ENCODE peak calls at places on chromosomes 4 and X, in four cellular contexts. One of them, this sample, is unnamed.
A peak's percentile ranks its signal among the peaks of the same experiment; 100 is the strongest.

GRCh38 chrX:110216027-110216426 is 101.9 kb downstream of the AMMECR1 start:
- DNase-seq in PC-3: no peak
- DNase-seq in neural progenitor cell: no peak
- DNase-seq in breast epithelium: no peak
- DNase-seq in this sample: peak; percentile 13

GRCh38 chr4:75867135-75867534 is 35.1 kb downstream of the PPEF2 start:
- DNase-seq in breast epithelium: no peak
- DNase-seq in neural progenitor cell: no peak
- DNase-seq in PC-3: no peak
- DNase-seq in this sample: no peak

GRCh38 chrX:136065044-136065671 is 79.9 kb downstream of the SLC9A6 start:
- DNase-seq in neural progenitor cell: no peak
- DNase-seq in breast epithelium: no peak
- DNase-seq in PC-3: peak; percentile 88
- DNase-seq in this sample: no peak

GRCh38 chr4:74933562-74934015 is 673 bp downstream of the PARM1 start:
- DNase-seq in PC-3: no peak
- DNase-seq in neural progenitor cell: peak; percentile 27
- DNase-seq in breast epithelium: no peak
- DNase-seq in this sample: no peak

GRCh38 chrX:71661919-71662318 is 5.4 kb upstream of the LOC101059915 start:
- DNase-seq in breast epithelium: no peak
- DNase-seq in PC-3: no peak
- DNase-seq in neural progenitor cell: no peak
- DNase-seq in this sample: no peak

GRCh38 chrX:154539077-154539476 is 7.6 kb downstream of the G6PD start:
- DNase-seq in PC-3: no peak
- DNase-seq in neural progenitor cell: no peak
- DNase-seq in breast epithelium: no peak
- DNase-seq in this sample: no peak

GRCh38 chr4:160523236-160523635 is 1420.4 kb downstream of the RAPGEF2 start:
- DNase-seq in breast epithelium: no peak
- DNase-seq in neural progenitor cell: no peak
- DNase-seq in PC-3: peak; percentile 22
- DNase-seq in this sample: no peak

GRCh38 chrX:73940893-73941470 is 363.0 kb upstream of the ZCCHC13 start:
- DNase-seq in breast epithelium: no peak
- DNase-seq in PC-3: no peak
- DNase-seq in neural progenitor cell: no peak
- DNase-seq in this sample: no peak

GRCh38 chr4:148649669-148650331 is 207.6 kb upstream of the NR3C2 start:
- DNase-seq in PC-3: peak; percentile 23
- DNase-seq in neural progenitor cell: no peak
- DNase-seq in breast epithelium: no peak
- DNase-seq in this sample: no peak

GRCh38 chrX:40170830-40171512 is 73.2 kb upstream of the BCOR start:
- DNase-seq in breast epithelium: no peak
- DNase-seq in PC-3: peak; percentile 38
- DNase-seq in neural progenitor cell: peak; percentile 64
- DNase-seq in this sample: no peak

GRCh38 chrX:19725545-19726102 is 161.8 kb downstream of the SH3KBP1 start:
- DNase-seq in neural progenitor cell: no peak
- DNase-seq in PC-3: no peak
- DNase-seq in breast epithelium: no peak
- DNase-seq in this sample: no peak

GRCh38 chrX:8364369-8365141 is 100.1 kb upstream of the VCX3B start:
- DNase-seq in breast epithelium: no peak
- DNase-seq in neural progenitor cell: peak; percentile 68
- DNase-seq in PC-3: peak; percentile 63
- DNase-seq in this sample: no peak

GRCh38 chrX:154399527-154400368 is 1.6 kb downstream of the RPL10 start:
- DNase-seq in PC-3: no peak
- DNase-seq in neural progenitor cell: no peak
- DNase-seq in breast epithelium: no peak
- DNase-seq in this sample: no peak

GRCh38 chr4:4919926-4920325 is 60.5 kb downstream of the MSX1 start:
- DNase-seq in breast epithelium: no peak
- DNase-seq in neural progenitor cell: no peak
- DNase-seq in PC-3: peak; percentile 1
- DNase-seq in this sample: no peak

GRCh38 chr4:163748474-163748873 is 254.0 kb downstream of the TMA16 start:
- DNase-seq in breast epithelium: no peak
- DNase-seq in neural progenitor cell: no peak
- DNase-seq in PC-3: peak; percentile 50
- DNase-seq in this sample: no peak

GRCh38 chr4:63370997-63371396 is 1038.3 kb downstream of the TECRL start:
- DNase-seq in breast epithelium: no peak
- DNase-seq in neural progenitor cell: no peak
- DNase-seq in PC-3: no peak
- DNase-seq in this sample: no peak

GRCh38 chrX:150201391-150201790 is 161.7 kb upstream of the MAMLD1 start:
- DNase-seq in neural progenitor cell: no peak
- DNase-seq in PC-3: no peak
- DNase-seq in breast epithelium: no peak
- DNase-seq in this sample: no peak

GRCh38 chr4:3491681-3492405 is 28.7 kb downstream of the DOK7 start:
- DNase-seq in neural progenitor cell: no peak
- DNase-seq in PC-3: no peak
- DNase-seq in breast epithelium: no peak
- DNase-seq in this sample: no peak

GRCh38 chr4:124262211-124263179 is 450.0 kb downstream of the ANKRD50 start:
- DNase-seq in breast epithelium: peak; percentile 53
- DNase-seq in PC-3: peak; percentile 87
- DNase-seq in neural progenitor cell: peak; percentile 84
- DNase-seq in this sample: peak; percentile 51

GRCh38 chr4:139938414-139938813 is 215.6 kb downstream of the MAML3 start:
- DNase-seq in breast epithelium: no peak
- DNase-seq in neural progenitor cell: no peak
- DNase-seq in PC-3: no peak
- DNase-seq in this sample: no peak

GRCh38 chr4:126404549-126404948 is 1089.8 kb downstream of the FAT4 start:
- DNase-seq in breast epithelium: no peak
- DNase-seq in PC-3: no peak
- DNase-seq in neural progenitor cell: no peak
- DNase-seq in this sample: no peak

GRCh38 chrX:41023098-41023497 is 62.1 kb upstream of the USP9X start:
- DNase-seq in neural progenitor cell: no peak
- DNase-seq in breast epithelium: no peak
- DNase-seq in PC-3: no peak
- DNase-seq in this sample: no peak

GRCh38 chrX:40647307-40648197 is at the start of gene CXorf38:
- DNase-seq in breast epithelium: peak; percentile 84
- DNase-seq in PC-3: peak; percentile 94
- DNase-seq in neural progenitor cell: peak; percentile 96
- DNase-seq in this sample: peak; percentile 88

GRCh38 chr4:90317785-90318184 is 190.6 kb downstream of the CCSER1 start:
- DNase-seq in breast epithelium: no peak
- DNase-seq in neural progenitor cell: no peak
- DNase-seq in PC-3: peak; percentile 77
- DNase-seq in this sample: no peak

GRCh38 chrX:9197231-9197630 is 163.3 kb upstream of the FAM9B start:
- DNase-seq in PC-3: no peak
- DNase-seq in breast epithelium: no peak
- DNase-seq in neural progenitor cell: no peak
- DNase-seq in this sample: no peak

GRCh38 chr4:170581969-170582368 is 492.2 kb upstream of the AADAT start:
- DNase-seq in neural progenitor cell: no peak
- DNase-seq in breast epithelium: no peak
- DNase-seq in PC-3: peak; percentile 14
- DNase-seq in this sample: no peak

GRCh38 chrX:40326186-40326965 is 228.6 kb upstream of the BCOR start:
- DNase-seq in breast epithelium: no peak
- DNase-seq in PC-3: peak; percentile 33
- DNase-seq in neural progenitor cell: no peak
- DNase-seq in this sample: no peak

GRCh38 chr4:38320833-38321232 is 343.2 kb upstream of the KLF3 start:
- DNase-seq in neural progenitor cell: no peak
- DNase-seq in breast epithelium: no peak
- DNase-seq in PC-3: no peak
- DNase-seq in this sample: no peak

GRCh38 chrX:132209527-132209926 is 9.7 kb downstream of the RAP2C start:
- DNase-seq in breast epithelium: no peak
- DNase-seq in neural progenitor cell: no peak
- DNase-seq in PC-3: no peak
- DNase-seq in this sample: peak; percentile 76

GRCh38 chr4:99349338-99349737 is 3.2 kb downstream of the ADH1C start:
- DNase-seq in PC-3: no peak
- DNase-seq in breast epithelium: no peak
- DNase-seq in neural progenitor cell: no peak
- DNase-seq in this sample: no peak
- H3K4me1 ChIP-seq in PC-3: no peaks in the 10 kb centered on the region
- H3K4me1 ChIP-seq in breast epithelium: no peaks in the 10 kb centered on the region
- H3K4me1 ChIP-seq in neural progenitor cell: no peaks in the 10 kb centered on the region
- H3K4me1 ChIP-seq in this sample: no peaks in the 10 kb centered on the region

DNA sequence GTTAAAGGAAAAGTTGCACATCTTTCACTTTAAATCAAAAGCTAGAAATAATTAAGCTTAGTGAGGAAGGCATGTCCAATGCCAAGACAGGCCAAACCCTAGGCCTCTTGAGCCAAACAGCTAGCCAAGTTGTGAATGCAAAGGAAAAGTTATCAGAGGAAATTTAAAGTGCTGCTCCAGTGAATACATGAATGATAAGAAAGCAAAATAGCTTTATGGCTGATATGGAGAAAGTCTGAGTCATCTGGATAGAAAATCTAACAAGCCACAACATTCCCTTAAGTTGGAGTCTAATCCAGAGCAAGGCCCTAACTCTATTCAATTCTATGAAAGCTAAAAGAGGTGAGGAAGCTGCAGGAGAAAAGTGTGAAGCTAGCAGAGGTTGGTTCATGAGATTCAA is 23.8 kb downstream of the NPFFR2 start:
- DNase-seq in neural progenitor cell: no peak
- DNase-seq in breast epithelium: no peak
- DNase-seq in PC-3: no peak
- DNase-seq in this sample: no peak
- H3K4me3 ChIP-seq in neural progenitor cell: no peak overlapping the region
- H3K4me3 ChIP-seq in breast epithelium: no peak overlapping the region
- H3K4me3 ChIP-seq in PC-3: no peak overlapping the region
- H3K4me3 ChIP-seq in this sample: no peak overlapping the region

GRCh38 chr4:128908735-128909134 is 99.2 kb downstream of the JADE1 start:
- DNase-seq in breast epithelium: no peak
- DNase-seq in PC-3: no peak
- DNase-seq in neural progenitor cell: no peak
- DNase-seq in this sample: no peak

GRCh38 chr4:128915544-128915943 is 106.0 kb downstream of the JADE1 start:
- DNase-seq in neural progenitor cell: no peak
- DNase-seq in breast epithelium: no peak
- DNase-seq in PC-3: no peak
- DNase-seq in this sample: no peak

GRCh38 chr4:128917781-128918180 is 108.3 kb downstream of the JADE1 start:
- DNase-seq in breast epithelium: no peak
- DNase-seq in PC-3: no peak
- DNase-seq in neural progenitor cell: no peak
- DNase-seq in this sample: no peak

GRCh38 chr4:128916832-128917231 is 107.3 kb downstream of the JADE1 start:
- DNase-seq in breast epithelium: no peak
- DNase-seq in PC-3: no peak
- DNase-seq in neural progenitor cell: no peak
- DNase-seq in this sample: peak; percentile 3

GRCh38 chr4:128913228-128913627 is 103.7 kb downstream of the JADE1 start:
- DNase-seq in neural progenitor cell: no peak
- DNase-seq in breast epithelium: no peak
- DNase-seq in PC-3: no peak
- DNase-seq in this sample: no peak
- H3K4me1 ChIP-seq in neural progenitor cell: no peaks in the 10 kb centered on the region
- H3K4me1 ChIP-seq in breast epithelium: no peaks in the 10 kb centered on the region
- H3K4me1 ChIP-seq in PC-3: no peaks in the 10 kb centered on the region
- H3K4me1 ChIP-seq in this sample: no peaks in the 10 kb centered on the region

DNA sequence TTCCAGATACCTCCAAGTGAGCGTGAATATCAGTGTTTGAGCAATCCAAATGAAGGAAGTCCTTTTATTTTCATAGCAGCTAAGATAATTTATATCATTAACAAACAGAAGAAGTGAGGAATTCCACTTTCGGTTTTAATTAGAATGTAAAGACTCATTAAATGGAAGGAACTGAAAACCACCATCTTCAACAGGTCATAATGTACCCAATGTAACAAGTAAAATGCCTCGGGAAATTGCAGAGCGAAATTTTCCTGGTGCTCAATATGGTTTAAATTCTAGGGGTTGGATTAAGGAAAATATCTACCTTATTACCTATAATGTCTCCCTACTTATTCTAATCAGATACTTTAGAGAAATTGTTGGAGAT is 33.9 kb upstream of the SLC9A7 start:
- DNase-seq in neural progenitor cell: no peak
- DNase-seq in breast epithelium: no peak
- DNase-seq in PC-3: no peak
- DNase-seq in this sample: no peak
- H3K4me3 ChIP-seq in neural progenitor cell: no peak overlapping the region
- H3K4me3 ChIP-seq in breast epithelium: peak overlapping the region; percentile 12
- H3K4me3 ChIP-seq in PC-3: peak overlapping the region; percentile 55
- H3K4me3 ChIP-seq in this sample: no peak overlapping the region

DNA sequence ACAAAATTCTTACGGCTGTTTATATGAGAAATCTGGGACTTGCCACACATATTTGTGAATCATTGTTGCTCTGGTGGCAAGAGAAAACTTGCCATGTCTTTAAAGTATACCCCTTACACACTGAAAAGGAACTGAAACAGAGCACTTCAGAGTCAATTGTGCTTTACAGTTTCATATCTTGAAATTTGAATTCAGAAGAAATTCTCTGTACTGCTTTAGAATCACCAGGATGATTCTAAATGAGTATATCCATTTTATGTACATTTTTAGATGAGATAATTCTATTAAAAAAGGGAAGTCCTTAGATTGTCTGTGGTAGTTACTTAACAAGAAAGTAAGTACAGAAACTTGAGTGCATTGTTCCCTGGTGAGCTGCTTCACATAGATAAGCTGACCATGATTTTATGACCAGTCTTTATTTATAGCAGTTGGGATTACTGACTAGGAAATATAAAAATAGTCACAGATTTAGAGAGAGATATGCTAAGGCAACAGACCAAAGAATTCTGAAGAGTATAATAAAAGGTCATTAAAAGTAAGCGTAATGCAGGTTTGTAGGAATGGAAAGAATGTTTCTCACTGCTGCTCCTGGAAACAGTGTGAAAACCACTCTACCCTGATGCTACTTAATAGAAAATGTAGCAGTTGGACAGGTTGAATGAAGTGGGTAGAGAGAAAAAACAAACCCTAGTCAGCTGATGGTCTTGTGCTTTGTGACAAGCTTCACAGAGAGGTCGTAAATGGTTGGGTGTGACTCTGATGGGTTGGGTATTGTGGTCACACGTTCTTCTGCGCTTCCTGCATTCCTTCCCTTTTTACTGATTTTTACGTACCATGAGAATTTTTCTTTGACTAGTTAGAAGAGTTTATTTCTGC is 41.0 kb downstream of the FNIP2 start:
- DNase-seq in neural progenitor cell: no peak
- DNase-seq in PC-3: peak; percentile 77
- DNase-seq in breast epithelium: no peak
- DNase-seq in this sample: peak; percentile 53
- H3K4me1 ChIP-seq in neural progenitor cell: no peaks in the 10 kb centered on the region
- H3K4me1 ChIP-seq in PC-3: peaks cover 44% of the 10 kb centered on the region
- H3K4me1 ChIP-seq in breast epithelium: no peaks in the 10 kb centered on the region
- H3K4me1 ChIP-seq in this sample: peaks cover 3% of the 10 kb centered on the region